ENCODE peak calls at places on chromosome 5, in seven cellular contexts. T is adrenal gland, C is PC-3, Q is thoracic aorta, M is heart left ventricle, X is hepatocyte, D is lower lobe of right lung. A is an unnamed sample.

GRCh38 chr5:170481839-170482238 is 22.0 kb upstream of the KCNIP1 start:
- DNase-seq in X (no peak), D (no peak), M (no peak), Q (no peak), T (no peak), C (no peak), A (no peak)

GRCh38 chr5:123868267-123868666 is 356.3 kb downstream of the CSNK1G3 start:
- DNase-seq in T (no peak), Q (no peak), M (no peak), C (no peak), D (no peak), X (peak; percentile 31), A (no peak)

GRCh38 chr5:173809014-173809413 is 79.1 kb upstream of the CPEB4 start:
- DNase-seq in C (no peak), X (no peak), T (peak; percentile 73), D (no peak), Q (no peak), M (no peak), A (no peak)

GRCh38 chr5:31485376-31486207 is 46.3 kb downstream of the DROSHA start:
- DNase-seq in C (no peak), M (no peak), X (no peak), Q (no peak), D (no peak), T (no peak), A (no peak)

GRCh38 chr5:73303139-73304079 is 130.4 kb downstream of the TMEM174 start:
- DNase-seq in D (no peak), Q (no peak), X (peak; percentile 39), T (no peak), M (no peak), C (no peak), A (no peak)

GRCh38 chr5:31116466-31117031 is 76.9 kb upstream of the CDH6 start:
- DNase-seq in Q (no peak), T (no peak), C (no peak), X (no peak), D (no peak), M (no peak), A (no peak)

GRCh38 chr5:160175438-160176218 is 53.7 kb upstream of the FABP6 start:
- DNase-seq in Q (no peak), T (peak; percentile 87), X (no peak), M (peak; percentile 38), D (no peak), C (no peak), A (peak; percentile 49)

GRCh38 chr5:171521219-171521633 is 101.8 kb downstream of the FGF18 start:
- DNase-seq in X (peak; percentile 66), M (no peak), C (peak; percentile 95), Q (peak; percentile 74), T (peak; percentile 57), D (no peak), A (peak; percentile 32)

GRCh38 chr5:62001640-62002039 is 304.4 kb upstream of the KIF2A start:
- DNase-seq in Q (no peak), M (no peak), T (no peak), D (no peak), X (no peak), C (peak; percentile 42), A (no peak)

GRCh38 chr5:200985-201384 is 9.7 kb downstream of the LRRC14B start:
- DNase-seq in D (no peak), T (no peak), M (no peak), X (no peak), Q (no peak), C (no peak), A (no peak)

GRCh38 chr5:157273131-157273556 is 7.2 kb downstream of the CYFIP2 start:
- DNase-seq in C (no peak), T (no peak), Q (no peak), D (no peak), M (no peak), X (no peak), A (no peak)

GRCh38 chr5:64149268-64149667 is 16.4 kb upstream of the RNF180 start:
- DNase-seq in M (no peak), C (no peak), X (peak; percentile 30), D (no peak), Q (no peak), T (no peak), A (no peak)

GRCh38 chr5:55864606-55865541 is 13.7 kb downstream of the IL31RA start:
- DNase-seq in Q (no peak), X (peak; percentile 15), M (no peak), D (no peak), C (no peak), T (no peak), A (no peak)

GRCh38 chr5:1214163-1214935 is 10.8 kb upstream of the SLC6A18 start:
- DNase-seq in M (no peak), Q (no peak), X (no peak), T (no peak), D (peak; percentile 33), C (no peak), A (no peak)

GRCh38 chr5:16713386-16713928 is 96.7 kb upstream of the RETREG1 start:
- DNase-seq in C (no peak), Q (no peak), D (no peak), M (no peak), T (no peak), X (no peak), A (no peak)

GRCh38 chr5:141876628-141877477 is 1.4 kb downstream of the PCDH1 start:
- DNase-seq in X (peak; percentile 30), Q (no peak), T (no peak), C (peak; percentile 50), M (no peak), D (peak; percentile 68), A (no peak)

GRCh38 chr5:157941616-157942015 is 82.7 kb upstream of the CLINT1 start:
- DNase-seq in Q (no peak), C (peak; percentile 34), M (no peak), T (no peak), D (no peak), X (no peak), A (no peak)

GRCh38 chr5:38715671-38716070 is 130.1 kb upstream of the OSMR start:
- DNase-seq in T (no peak), D (no peak), X (no peak), Q (no peak), M (no peak), C (no peak), A (no peak)

GRCh38 chr5:9034671-9035070 is 511.2 kb downstream of the SEMA5A start:
- DNase-seq in X (no peak), D (no peak), T (no peak), Q (no peak), C (peak; percentile 81), M (no peak), A (no peak)

GRCh38 chr5:123814796-123815479 is 303.0 kb downstream of the CSNK1G3 start:
- DNase-seq in X (no peak), M (no peak), C (no peak), Q (no peak), T (no peak), D (no peak), A (no peak)

GRCh38 chr5:55052383-55052931 is 28.4 kb downstream of the GZMK start:
- DNase-seq in M (no peak), X (no peak), C (peak; percentile 58), T (no peak), D (no peak), Q (no peak), A (no peak)

GRCh38 chr5:129114539-129115193 is 20.1 kb downstream of the ISOC1 start:
- DNase-seq in T (no peak), D (no peak), M (no peak), X (no peak), C (no peak), Q (no peak), A (no peak)

GRCh38 chr5:98975682-98976407 is 47.0 kb upstream of the CHD1 start:
- DNase-seq in M (no peak), Q (no peak), D (no peak), T (no peak), X (no peak), C (no peak), A (no peak)

GRCh38 chr5:127928053-127928452 is 155.5 kb upstream of the SLC12A2 start:
- DNase-seq in C (no peak), Q (no peak), T (no peak), M (no peak), X (no peak), D (no peak), A (no peak)

GRCh38 chr5:122473138-122473843 is 161.3 kb downstream of the SNCAIP start:
- DNase-seq in T (no peak), M (no peak), D (no peak), Q (no peak), C (no peak), X (no peak), A (no peak)
- H3K4me1 ChIP-seq in T (no peaks in the 10 kb centered on the region), M (no peaks in the 10 kb centered on the region), D (no peaks in the 10 kb centered on the region), Q (no peaks in the 10 kb centered on the region), C (no peaks in the 10 kb centered on the region), X (no peaks in the 10 kb centered on the region), A (peaks cover 5% of the 10 kb centered on the region)

DNA sequence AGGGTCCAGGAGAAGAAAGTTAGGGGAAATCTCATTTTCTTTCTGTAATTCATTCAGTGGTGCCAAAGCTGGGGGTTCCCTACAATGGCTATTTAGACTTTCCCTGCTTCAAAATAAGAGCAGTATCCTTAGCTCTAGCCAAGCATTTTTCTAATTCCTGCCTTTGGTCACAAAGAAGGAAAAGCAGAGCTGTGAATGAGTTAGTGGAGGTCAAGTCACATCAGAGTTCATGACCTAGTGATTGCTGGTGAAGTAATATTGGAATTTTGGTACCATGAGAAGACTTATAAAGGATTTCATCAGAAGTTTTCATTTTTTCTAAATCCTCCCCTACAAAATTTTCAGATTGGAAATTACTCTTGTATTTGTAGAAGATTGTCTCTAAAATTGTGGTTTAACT is 27.9 kb downstream of the DNAJC21 start:
- DNase-seq in C (no peak), X (no peak), M (no peak), Q (no peak), D (no peak), T (no peak), A (no peak)
- TF ChIP-seq CTCF in C (no peak), X (no peak), M (no peak), Q (no peak), D (no peak), T (no peak), A (no peak)

GRCh38 chr5:96736937-96737336 is 70.8 kb downstream of the ERAP1 start:
- DNase-seq in C (no peak), T (no peak), M (no peak), D (no peak), Q (no peak), X (no peak), A (no peak)
- H3K36me3 ChIP-seq in C (peaks cover 14% of the 10 kb centered on the region), T (no peaks in the 10 kb centered on the region), M (peaks cover 70% of the 10 kb centered on the region), D (peaks cover 80% of the 10 kb centered on the region), Q (peaks cover 42% of the 10 kb centered on the region), X (no peaks in the 10 kb centered on the region), A (no peaks in the 10 kb centered on the region)

DNA sequence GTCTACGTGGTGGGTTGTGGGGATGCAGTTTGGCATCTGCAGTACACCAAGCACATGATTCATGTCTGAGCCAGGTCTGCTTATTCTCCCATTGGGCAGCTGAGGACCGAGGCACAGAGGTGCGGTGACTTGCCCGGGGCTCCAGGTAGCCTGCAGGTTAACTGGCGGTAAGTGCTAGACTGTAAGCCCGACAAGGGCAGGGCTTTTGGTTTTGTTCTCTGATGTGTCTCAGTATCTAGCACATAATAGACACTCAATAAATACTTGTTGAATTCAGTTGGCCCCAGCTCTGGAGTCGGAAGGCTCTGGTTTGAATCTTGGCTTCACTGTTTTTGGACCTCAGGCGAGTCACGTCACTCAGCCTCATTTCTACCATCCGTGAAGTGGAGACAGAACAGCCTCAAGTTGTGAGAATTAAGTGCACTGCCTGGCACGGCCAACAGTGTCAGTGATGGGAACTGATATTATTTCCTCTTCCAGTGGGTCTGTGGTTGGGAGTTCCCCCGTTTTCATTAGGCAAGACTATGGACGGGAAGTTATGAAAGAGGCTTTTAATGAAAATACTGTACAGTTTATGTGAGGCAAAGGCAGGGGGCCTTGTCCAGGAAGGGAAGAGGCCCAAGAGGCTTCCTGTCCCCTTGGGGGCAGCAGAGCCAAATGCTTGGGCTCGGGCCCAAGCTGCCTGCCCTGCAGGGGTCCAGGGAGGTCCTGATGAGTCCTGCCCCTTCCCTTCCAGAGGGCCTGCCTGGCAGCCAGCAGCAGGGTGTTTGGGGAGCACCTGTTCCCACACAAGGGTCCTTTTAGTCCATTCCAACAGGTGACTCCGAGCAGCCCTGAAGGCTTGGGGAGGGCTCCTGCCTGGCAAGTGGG is 3.3 kb downstream of the PRELID1 start:
- DNase-seq in C (no peak), M (no peak), Q (no peak), D (no peak), T (no peak), X (no peak), A (no peak)
- H3K4me1 ChIP-seq in C (peaks cover 40% of the 10 kb centered on the region), M (peaks cover 90% of the 10 kb centered on the region), Q (peaks cover 27% of the 10 kb centered on the region), D (peaks cover 77% of the 10 kb centered on the region), T (peaks cover 33% of the 10 kb centered on the region), X (peaks cover 23% of the 10 kb centered on the region), A (peaks cover 12% of the 10 kb centered on the region)

A was measured in ovary.